ENCODE peak calls at places on chromosomes 1 and 21, in five cellular contexts. P is GM12864, B is endodermal cell, U is OCI-LY7, R is transverse colon. Q is an unnamed sample.
A peak's percentile ranks its signal among the peaks of the same experiment; 100 is the strongest.

GRCh38 chr1:158003409-158003805 is 10.0 kb downstream of the KIRREL1 start:
- DNase-seq in U (no peak), P (no peak), R (no peak), B (no peak), Q (no peak)

GRCh38 chr1:11790880-11791715 is 14.7 kb downstream of the MTHFR start:
- DNase-seq in U (no peak), P (no peak), B (no peak), R (peak; percentile 85), Q (no peak)

GRCh38 chr21:29678616-29679015 is 261.2 kb downstream of the GRIK1 start:
- DNase-seq in P (no peak), R (no peak), B (no peak), U (no peak), Q (no peak)

GRCh38 chr1:222387020-222387816 is 160.7 kb downstream of the HHIPL2 start:
- DNase-seq in B (peak; percentile 89), P (no peak), R (no peak), U (no peak), Q (no peak)

GRCh38 chr1:158354255-158354654 is 561 bp downstream of the CD1E start:
- DNase-seq in P (no peak), B (no peak), R (no peak), U (no peak), Q (no peak)

GRCh38 chr1:98005326-98006010 is 84.6 kb upstream of the DPYD start:
- DNase-seq in B (no peak), U (no peak), P (no peak), R (no peak), Q (no peak)

GRCh38 chr21:15062566-15062965 is 2.2 kb downstream of the NRIP1 start:
- DNase-seq in P (no peak), R (no peak), U (no peak), B (no peak), Q (peak; percentile 10)

GRCh38 chr1:17563494-17564281 is 24.2 kb downstream of the ARHGEF10L start:
- DNase-seq in P (no peak), U (no peak), B (peak; percentile 32), R (no peak), Q (no peak)

GRCh38 chr1:241990040-241990439 is 8.9 kb downstream of the MAP1LC3C start:
- DNase-seq in B (peak; percentile 80), R (peak; percentile 61), P (no peak), U (no peak), Q (no peak)

GRCh38 chr21:14609274-14609673 is 63.2 kb upstream of the SAMSN1 start:
- DNase-seq in R (no peak), U (no peak), P (no peak), B (no peak), Q (no peak)

GRCh38 chr1:145702826-145703225 is 4.3 kb downstream of the PDZK1 start:
- DNase-seq in R (no peak), B (no peak), U (no peak), P (no peak), Q (no peak)

GRCh38 chr21:17610862-17611261 is 1.8 kb downstream of the BTG3 start:
- DNase-seq in R (peak; percentile 15), B (no peak), P (no peak), U (peak; percentile 15), Q (no peak)

GRCh38 chr1:153790996-153791855 is 16.0 kb downstream of the SLC27A3 start:
- DNase-seq in P (peak; percentile 89), U (peak; percentile 59), B (no peak), R (peak; percentile 56), Q (peak; percentile 85)

GRCh38 chr1:43632135-43632670 is 17.7 kb upstream of the KDM4A start:
- DNase-seq in U (no peak), P (no peak), R (no peak), B (no peak), Q (no peak)

GRCh38 chr1:112722601-112723510 is 7.7 kb upstream of the PPM1J start:
- DNase-seq in B (peak; percentile 84), P (no peak), U (no peak), R (no peak), Q (no peak)

DNA sequence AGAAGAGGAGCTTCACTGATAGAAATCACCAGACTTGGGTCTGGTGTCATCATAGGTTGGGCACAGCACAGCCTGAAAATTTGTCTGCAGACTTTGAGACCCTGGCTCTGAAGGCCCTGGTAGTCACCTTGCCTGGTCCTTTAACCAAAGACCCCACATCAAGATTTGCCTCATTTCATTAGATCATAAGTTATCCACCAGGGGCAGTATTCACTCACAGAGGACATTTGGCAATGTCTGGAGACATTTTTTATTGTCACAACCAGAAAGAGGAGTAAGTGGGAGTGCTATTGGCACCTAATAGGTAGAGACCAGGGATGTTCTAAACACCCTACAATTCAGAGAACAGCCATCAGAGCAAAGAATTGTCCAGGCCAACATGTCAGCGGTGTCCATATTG is 22.1 kb upstream of the PAX7 start:
- DNase-seq in P (no peak), U (peak; percentile 37), B (no peak), R (no peak), Q (no peak)
- TF ChIP-seq CTCF in P (peak; percentile 9), U (peak; percentile 77), B (peak; percentile 67), R (no peak), Q (no peak)

GRCh38 chr1:151993084-151993733 is 450 bp downstream of the S100A10 start:
- DNase-seq in U (peak; percentile 16), P (no peak), R (peak; percentile 55), B (peak; percentile 83), Q (peak; percentile 46)

GRCh38 chr1:151997284-151997570 is 3.6 kb upstream of the S100A10 start:
- DNase-seq in U (no peak), R (no peak), P (no peak), B (no peak), Q (no peak)

GRCh38 chr1:151993734-151994496 is at the start of gene S100A10:
- DNase-seq in P (no peak), B (peak; percentile 87), U (no peak), R (peak; percentile 91), Q (peak; percentile 26)

GRCh38 chr1:151995774-151996173 is 2.1 kb upstream of the S100A10 start:
- DNase-seq in P (no peak), U (no peak), B (no peak), R (no peak), Q (no peak)

GRCh38 chr1:151994956-151995355 is 1.3 kb upstream of the S100A10 start:
- DNase-seq in B (peak; percentile 64), R (no peak), U (no peak), P (no peak), Q (no peak)
- TF ChIP-seq CTCF in B (no peak), R (no peak), U (no peak), P (no peak), Q (no peak)

DNA sequence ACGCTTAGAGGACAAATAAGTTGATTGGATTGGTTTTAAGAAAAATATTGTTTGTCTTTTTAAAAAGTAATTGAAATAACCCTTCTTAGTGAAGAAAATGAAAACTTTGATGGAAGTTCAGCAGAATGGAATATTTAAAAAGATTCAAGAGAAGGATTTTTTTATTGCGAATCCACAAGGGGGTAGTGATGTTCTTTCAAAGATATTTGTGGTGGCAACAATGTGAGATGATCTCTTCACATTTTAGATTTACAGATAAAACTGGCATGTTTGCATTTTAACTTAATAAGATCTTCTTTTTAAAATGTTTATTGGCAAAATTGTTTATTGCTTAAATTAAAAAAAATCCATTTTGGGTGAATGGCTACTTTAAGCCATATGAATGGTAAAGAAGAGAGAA is 8.9 kb downstream of the CAMTA1 start:
- DNase-seq in B (no peak), P (no peak), R (no peak), U (peak; percentile 29), Q (no peak)
- TF ChIP-seq CTCF in B (peak; percentile 70), P (no peak), R (peak; percentile 35), U (peak; percentile 76), Q (peak; percentile 36)

GRCh38 chr1:68473060-68473459 is 23.3 kb upstream of the RPE65 start:
- DNase-seq in B (no peak), R (no peak), U (no peak), P (no peak), Q (no peak)

GRCh38 chr1:68464891-68465290 is 15.1 kb upstream of the RPE65 start:
- DNase-seq in U (no peak), B (peak; percentile 76), R (no peak), P (no peak), Q (no peak)

DNA sequence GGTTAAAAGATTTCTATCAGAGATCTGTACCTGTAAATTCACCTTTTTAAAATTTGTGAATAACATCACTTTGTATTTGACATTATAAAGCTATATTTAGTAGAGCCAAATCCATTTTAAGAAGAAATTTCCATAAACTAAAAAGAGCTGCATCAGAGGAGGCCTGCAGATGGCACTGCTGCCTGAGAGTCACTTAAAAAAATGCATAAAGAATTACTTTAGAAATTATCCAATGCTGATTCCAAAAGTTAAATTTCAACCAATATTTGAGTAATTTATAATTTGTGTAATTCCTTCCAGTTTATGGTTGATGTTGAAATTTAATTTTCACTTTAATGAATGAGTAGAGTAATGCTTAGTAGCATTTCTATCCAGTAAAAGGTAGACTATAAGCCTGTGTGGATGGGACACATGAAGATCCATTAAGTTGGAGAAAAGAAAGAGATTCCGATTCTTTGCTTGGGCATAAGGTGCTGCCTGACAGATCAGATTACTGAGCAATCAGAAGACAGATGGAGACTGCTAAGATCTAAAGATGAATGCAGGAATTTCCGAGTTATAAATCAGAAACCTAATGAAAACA is 20.7 kb upstream of the RPE65 start:
- DNase-seq in R (no peak), P (no peak), B (no peak), U (no peak), Q (no peak)
- TF ChIP-seq CTCF in R (peak; percentile 37), P (peak; percentile 11), B (peak; percentile 78), U (peak; percentile 79), Q (peak; percentile 45)

GRCh38 chr1:214281030-214281901 is at the start of gene SMYD2:
- DNase-seq in U (peak; percentile 80), P (no peak), B (peak; percentile 90), R (peak; percentile 80), Q (peak; percentile 82)

GRCh38 chr1:214277704-214278635 is 3.0 kb upstream of the SMYD2 start:
- DNase-seq in P (no peak), U (no peak), B (no peak), R (no peak), Q (no peak)

GRCh38 chr1:214281902-214282695 is 1.1 kb downstream of the SMYD2 start:
- DNase-seq in B (no peak), P (no peak), U (peak; percentile 18), R (peak; percentile 52), Q (no peak)

GRCh38 chr1:214282696-214283225 is 1.8 kb downstream of the SMYD2 start:
- DNase-seq in P (no peak), B (no peak), U (no peak), R (no peak), Q (no peak)

DNA sequence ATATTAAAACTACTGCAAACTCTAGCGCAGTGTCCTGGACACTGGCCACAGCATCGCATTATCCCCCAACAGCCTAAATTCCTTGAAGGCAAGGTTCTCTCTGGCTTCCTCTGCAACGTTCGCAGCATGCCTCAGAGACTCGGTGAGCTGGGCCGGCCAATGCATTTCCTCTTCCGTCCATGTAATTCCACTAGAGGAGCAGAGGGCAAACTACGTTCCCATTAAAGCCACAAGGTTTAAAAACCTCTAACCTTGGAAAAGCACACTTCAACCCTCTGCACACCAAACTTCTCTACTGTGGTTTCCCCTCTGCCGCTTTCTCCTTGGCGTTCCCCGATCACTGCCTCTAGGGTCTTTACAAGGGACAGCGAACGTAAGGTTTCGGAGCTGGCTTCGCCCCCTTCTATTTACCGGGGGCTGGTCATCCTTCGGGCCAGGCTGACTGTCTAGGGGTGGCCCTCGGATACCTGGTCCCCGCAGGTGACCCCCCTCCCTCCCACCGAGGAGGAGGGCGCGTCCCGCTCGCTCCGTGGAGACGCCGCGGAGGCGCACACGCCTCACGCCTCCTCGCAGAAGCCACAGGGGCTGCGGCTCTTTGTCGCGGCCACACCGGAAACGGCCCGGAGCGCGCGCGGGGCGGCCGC is 451 bp upstream of the SMYD2 start:
- DNase-seq in R (peak; percentile 62), P (no peak), B (peak; percentile 83), U (peak; percentile 44), Q (no peak)
- TF ChIP-seq CTCF in R (no peak), P (no peak), B (peak; percentile 25), U (no peak), Q (no peak)

GRCh38 chr1:151790071-151790939 is at the start of gene TDRKH:
- DNase-seq in P (peak; percentile 98), B (peak; percentile 99), R (peak; percentile 98), U (peak; percentile 99), Q (peak; percentile 99)
- TF ChIP-seq CTCF in P (peak; percentile 29), B (peak; percentile 64), R (peak; percentile 20), U (peak; percentile 65), Q (peak; percentile 46)